ENCODE peak calls at places on chromosome 18, in nine cellular contexts. K, D, O, X, Q, N, M, T and H are unnamed samples.

GRCh38 chr18:58004317-58004716 is 39.7 kb upstream of the NEDD4L start:
- DNase-seq in K (no peak), D (no peak), O (no peak), X (peak), Q (no peak), N (no peak), M (no peak), T (no peak), H (peak)

GRCh38 chr18:32049393-32050161 is 31.0 kb downstream of the RNF125 start:
- DNase-seq in K (no peak), D (no peak), O (no peak), X (no peak), Q (no peak), N (peak), M (no peak), T (no peak), H (no peak)

GRCh38 chr18:77059294-77059916 is 73.2 kb downstream of the MBP start:
- DNase-seq in K (peak), D (peak), O (peak), X (peak), Q (no peak), N (peak), M (no peak), T (no peak), H (peak)

GRCh38 chr18:48804856-48805610 is 145.7 kb downstream of the SMAD7 start:
- DNase-seq in K (no peak), D (no peak), O (no peak), X (no peak), Q (peak), N (peak), M (no peak), T (no peak), H (no peak)

GRCh38 chr18:46711444-46711863 is 45.4 kb downstream of the ST8SIA5 start:
- DNase-seq in K (no peak), D (peak), O (peak), X (no peak), Q (no peak), N (no peak), M (no peak), T (no peak), H (no peak)

GRCh38 chr18:48310353-48310752 is 98.8 kb downstream of the ZBTB7C start:
- DNase-seq in K (no peak), D (no peak), O (no peak), X (no peak), Q (no peak), N (no peak), M (no peak), T (no peak), H (no peak)

GRCh38 chr18:2168022-2168421 is 403.3 kb downstream of the METTL4 start:
- DNase-seq in K (no peak), D (no peak), O (no peak), X (no peak), Q (no peak), N (no peak), M (no peak), T (no peak), H (no peak)

GRCh38 chr18:67618061-67618460 is 101.5 kb upstream of the DSEL start:
- DNase-seq in K (no peak), D (no peak), O (no peak), X (no peak), Q (no peak), N (no peak), M (no peak), T (no peak), H (no peak)

GRCh38 chr18:76627444-76627843 is 132.4 kb upstream of the ZNF516 start:
- DNase-seq in K (no peak), D (no peak), O (no peak), X (no peak), Q (no peak), N (no peak), M (no peak), T (no peak), H (no peak)

GRCh38 chr18:49849331-49850217 is 36.2 kb upstream of the ACAA2 start:
- DNase-seq in K (no peak), D (peak), O (no peak), X (peak), Q (no peak), N (no peak), M (no peak), T (no peak), H (no peak)

GRCh38 chr18:34660572-34660971 is 49.5 kb upstream of the DTNA start:
- DNase-seq in K (no peak), D (peak), O (no peak), X (no peak), Q (no peak), N (no peak), M (no peak), T (no peak), H (no peak)

GRCh38 chr18:72086421-72086820 is 457.7 kb downstream of the CBLN2 start:
- DNase-seq in K (no peak), D (peak), O (peak), X (no peak), Q (no peak), N (no peak), M (no peak), T (no peak), H (no peak)